ENCODE peak calls at places on chromosomes 16 and 17, in six cellular contexts. C is AG10803, Z is SJSA1, K is sigmoid colon, N is PC-3, S is body of pancreas. E is an unnamed sample.

GRCh38 chr16:21950782-21951521 is 2.2 kb upstream of the UQCRC2 start:
- DNase-seq in C (peak), Z (peak), K (no peak), N (peak), S (peak), E (no peak)

GRCh38 chr17:82837586-82838320 is 2.1 kb downstream of the ZNF750 start:
- DNase-seq in C (no peak), Z (no peak), K (peak), N (no peak), S (no peak), E (no peak)

GRCh38 chr17:77916771-77917481 is 41.6 kb upstream of the TNRC6C start:
- DNase-seq in C (no peak), Z (no peak), K (peak), N (no peak), S (no peak), E (no peak)

GRCh38 chr16:3949946-3950342 is 69.4 kb upstream of the CREBBP start:
- DNase-seq in C (peak), Z (no peak), K (no peak), N (no peak), S (no peak), E (no peak)

GRCh38 chr16:67542464-67542863 is 13.8 kb downstream of the RIPOR1 start:
- DNase-seq in C (peak), Z (no peak), K (peak), N (peak), S (peak), E (no peak)

GRCh38 chr16:51048544-51048943 is 102.5 kb downstream of the SALL1 start:
- DNase-seq in C (peak), Z (no peak), K (no peak), N (no peak), S (no peak), E (no peak)

GRCh38 chr17:36994438-36994837 is 45.7 kb downstream of the AATF start:
- DNase-seq in C (peak), Z (peak), K (no peak), N (no peak), S (no peak), E (no peak)

GRCh38 chr17:66724581-66725341 is 110.2 kb upstream of the CACNG5 start:
- DNase-seq in C (peak), Z (no peak), K (peak), N (peak), S (peak), E (no peak)

GRCh38 chr16:87780385-87780989 is 14.7 kb upstream of the KLHDC4 start:
- DNase-seq in C (peak), Z (no peak), K (no peak), N (no peak), S (peak), E (no peak)

GRCh38 chr16:21159281-21159951 is 942 bp downstream of the LDAF1 start:
- DNase-seq in C (no peak), Z (no peak), K (peak), N (peak), S (peak), E (no peak)

GRCh38 chr17:32267690-32268205 is 2.1 kb downstream of the RHBDL3 start:
- DNase-seq in C (no peak), Z (no peak), K (no peak), N (no peak), S (peak), E (no peak)

GRCh38 chr16:58459344-58460218 is 40.4 kb upstream of the NDRG4 start:
- DNase-seq in C (no peak), Z (no peak), K (no peak), N (peak), S (peak), E (no peak)

GRCh38 chr17:30990458-30990857 is 19.6 kb downstream of the RNF135 start:
- DNase-seq in C (no peak), Z (no peak), K (no peak), N (no peak), S (no peak), E (no peak)

GRCh38 chr17:73261952-73262675 is 434 bp upstream of the CPSF4L start:
- DNase-seq in C (no peak), Z (peak), K (peak), N (no peak), S (peak), E (no peak)

GRCh38 chr16:7025616-7026190 is 306.9 kb upstream of the RBFOX1 start:
- DNase-seq in C (no peak), Z (no peak), K (peak), N (peak), S (peak), E (no peak)

GRCh38 chr17:29021251-29021650 is 15.4 kb upstream of the SEZ6 start:
- DNase-seq in C (no peak), Z (no peak), K (no peak), N (no peak), S (no peak), E (no peak)

GRCh38 chr17:49817993-49818392 is 29.5 kb downstream of the KAT7 start:
- DNase-seq in C (no peak), Z (no peak), K (no peak), N (no peak), S (no peak), E (no peak)

GRCh38 chr16:31246296-31246695 is 13.5 kb upstream of the ITGAM start:
- DNase-seq in C (no peak), Z (no peak), K (no peak), N (no peak), S (no peak), E (no peak)

GRCh38 chr16:84687715-84688114 is 12.1 kb upstream of the USP10 start:
- DNase-seq in C (peak), Z (peak), K (peak), N (peak), S (no peak), E (no peak)

GRCh38 chr16:102060-102855 is 24.2 kb downstream of the MPG start:
- DNase-seq in C (no peak), Z (no peak), K (peak), N (no peak), S (peak), E (no peak)

GRCh38 chr17:44539664-44540063 is 17.6 kb upstream of the FZD2 start:
- DNase-seq in C (no peak), Z (no peak), K (no peak), N (no peak), S (no peak), E (no peak)

GRCh38 chr17:50501054-50501453 is 7.2 kb upstream of the MYCBPAP start:
- DNase-seq in C (no peak), Z (no peak), K (no peak), N (peak), S (peak), E (no peak)

GRCh38 chr16:68377667-68378420 is 67.0 kb downstream of the PRMT7 start:
- DNase-seq in C (no peak), Z (no peak), K (no peak), N (no peak), S (peak), E (no peak)

GRCh38 chr17:81419886-81420768 is 24.9 kb downstream of the BAHCC1 start:
- DNase-seq in C (peak), Z (peak), K (peak), N (no peak), S (no peak), E (no peak)
- H3K4me3 ChIP-seq in C (peak), Z (peak), K (peak), N (peak), S (no peak), E (peak)

GRCh38 chr17:12928736-12929135 is 89.1 kb downstream of the ELAC2 start:
- DNase-seq in C (peak), Z (no peak), K (no peak), N (peak), S (no peak), E (no peak)

GRCh38 chr17:12924614-12925013 is 93.2 kb downstream of the ELAC2 start:
- DNase-seq in C (no peak), Z (no peak), K (no peak), N (no peak), S (no peak), E (no peak)

GRCh38 chr17:12922120-12922519 is 95.7 kb downstream of the ELAC2 start:
- DNase-seq in C (no peak), Z (no peak), K (no peak), N (no peak), S (no peak), E (no peak)

GRCh38 chr17:12927001-12927400 is 90.8 kb downstream of the ELAC2 start:
- DNase-seq in C (no peak), Z (no peak), K (no peak), N (no peak), S (no peak), E (no peak)

GRCh38 chr17:12927541-12928425 is 90.0 kb downstream of the ELAC2 start:
- DNase-seq in C (peak), Z (no peak), K (no peak), N (no peak), S (no peak), E (no peak)
- H3K4me3 ChIP-seq in C (no peak), Z (no peak), K (no peak), N (no peak), S (no peak), E (no peak)

GRCh38 chr16:19767497-19767896 is 49.4 kb downstream of the IQCK start:
- DNase-seq in C (no peak), Z (no peak), K (no peak), N (no peak), S (no peak), E (no peak)

GRCh38 chr16:19766988-19767387 is 48.9 kb downstream of the IQCK start:
- DNase-seq in C (no peak), Z (no peak), K (no peak), N (no peak), S (no peak), E (no peak)

GRCh38 chr16:19771040-19771439 is 53.0 kb downstream of the IQCK start:
- DNase-seq in C (no peak), Z (no peak), K (no peak), N (no peak), S (no peak), E (no peak)

GRCh38 chr16:19771796-19772195 is 53.7 kb downstream of the IQCK start:
- DNase-seq in C (no peak), Z (no peak), K (no peak), N (no peak), S (no peak), E (no peak)

DNA sequence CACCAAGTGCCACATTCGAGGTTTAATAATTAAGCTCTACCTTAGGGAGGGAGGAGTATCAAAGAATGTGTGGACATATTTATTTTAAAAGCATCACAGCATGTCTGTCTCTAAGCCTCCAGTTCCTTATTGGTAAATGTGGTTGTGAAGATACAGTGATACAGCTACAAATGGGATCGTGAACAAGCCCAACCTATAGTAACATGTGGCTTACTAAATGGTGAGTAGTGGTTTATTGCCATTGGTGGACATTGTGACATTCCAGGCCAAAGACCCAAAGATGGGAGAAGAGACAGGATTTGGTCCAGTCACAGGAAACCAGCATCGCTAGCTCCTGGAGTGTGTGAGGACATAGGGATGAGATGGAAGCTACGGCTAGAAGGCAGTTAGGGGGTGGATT is 51.2 kb downstream of the IQCK start:
- DNase-seq in C (no peak), Z (no peak), K (no peak), N (no peak), S (no peak), E (no peak)
- H3K4me3 ChIP-seq in C (no peak), Z (no peak), K (no peak), N (no peak), S (no peak), E (no peak)

DNA sequence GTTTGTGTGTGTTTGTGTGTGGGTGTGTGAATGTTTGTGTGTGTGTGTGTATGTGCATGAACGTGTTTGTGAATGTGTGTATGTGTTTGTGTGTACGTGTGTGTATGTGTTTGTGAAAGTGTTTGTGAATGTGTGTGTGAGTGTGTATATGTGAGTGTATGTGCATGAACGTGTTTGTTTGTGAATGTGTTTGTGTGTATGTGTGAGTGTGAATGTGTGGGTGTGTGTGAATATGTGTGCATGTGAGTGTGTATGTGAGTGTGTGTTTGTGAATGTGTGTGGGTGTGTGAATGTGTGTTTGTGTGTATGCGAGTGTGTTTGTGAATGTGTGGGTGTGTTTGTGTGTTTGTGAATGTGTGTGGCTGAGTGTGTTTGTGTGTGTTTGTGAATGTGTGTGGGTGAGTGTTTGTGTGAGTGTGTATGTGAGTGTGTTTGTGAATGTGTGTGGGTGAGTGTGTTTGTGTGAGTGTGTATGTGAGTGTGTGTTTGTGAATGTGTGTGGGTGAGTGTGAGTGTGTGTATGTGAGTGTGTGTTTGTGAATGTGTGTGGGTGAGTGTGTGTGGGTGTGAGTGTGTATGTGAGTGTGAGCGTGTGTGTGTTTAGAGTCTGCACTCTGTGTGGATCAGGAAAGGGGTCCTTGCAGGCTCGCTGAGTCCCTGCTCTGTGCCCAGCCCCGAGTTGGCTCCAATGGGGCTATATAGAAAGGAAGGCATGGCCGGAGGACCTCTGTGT is 890 bp upstream of the CD300A start:
- DNase-seq in C (no peak), Z (no peak), K (no peak), N (no peak), S (no peak), E (no peak)
- H3K4me3 ChIP-seq in C (no peak), Z (no peak), K (no peak), N (no peak), S (no peak), E (no peak)

GRCh38 chr17:78974635-78975591 is 4.8 kb downstream of the LGALS3BP start:
- DNase-seq in C (peak), Z (no peak), K (peak), N (peak), S (peak), E (peak)

GRCh38 chr17:78977992-78978973 is 1.4 kb downstream of the LGALS3BP start:
- DNase-seq in C (no peak), Z (no peak), K (no peak), N (no peak), S (peak), E (no peak)

GRCh38 chr17:78977681-78977943 is 2.1 kb downstream of the LGALS3BP start:
- DNase-seq in C (no peak), Z (no peak), K (no peak), N (no peak), S (no peak), E (no peak)

GRCh38 chr17:78979780-78980623 is at the start of gene LGALS3BP:
- DNase-seq in C (peak), Z (peak), K (peak), N (peak), S (peak), E (peak)

GRCh38 chr17:78976907-78977680 is 2.6 kb downstream of the LGALS3BP start:
- DNase-seq in C (no peak), Z (no peak), K (no peak), N (no peak), S (no peak), E (no peak)
- H3K4me3 ChIP-seq in C (no peak), Z (no peak), K (no peak), N (no peak), S (no peak), E (no peak)

DNA sequence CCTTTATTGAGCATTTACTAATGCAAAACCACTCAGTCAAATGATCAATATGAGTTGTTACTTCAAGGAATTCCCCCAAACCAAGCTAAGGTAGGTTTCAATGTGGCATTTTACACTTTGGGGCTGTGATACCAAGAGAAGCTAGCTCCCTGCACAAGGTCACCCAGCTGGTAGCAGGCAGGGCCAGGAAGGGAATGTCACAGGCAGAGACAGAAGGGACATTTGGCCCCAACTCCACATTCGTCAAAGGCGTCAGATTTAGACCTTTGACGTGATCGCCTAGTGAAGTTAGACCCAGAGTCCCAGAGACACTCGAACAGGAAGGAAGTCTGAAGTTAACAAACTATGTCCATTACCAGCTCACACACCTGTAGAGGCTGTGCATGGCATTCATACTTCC is 5.5 kb upstream of the SMG1 start:
- DNase-seq in C (no peak), Z (no peak), K (no peak), N (no peak), S (peak), E (no peak)
- H3K4me3 ChIP-seq in C (no peak), Z (no peak), K (no peak), N (no peak), S (no peak), E (no peak)

GRCh38 chr17:48530208-48530886 is 464 bp downstream of the HOXB1 start:
- DNase-seq in C (no peak), Z (no peak), K (no peak), N (no peak), S (no peak), E (no peak)

GRCh38 chr17:48532261-48532660 is 1.4 kb upstream of the HOXB1 start:
- DNase-seq in C (no peak), Z (no peak), K (no peak), N (no peak), S (no peak), E (no peak)

GRCh38 chr17:48528153-48528912 is 2.5 kb downstream of the HOXB1 start:
- DNase-seq in C (no peak), Z (no peak), K (no peak), N (no peak), S (no peak), E (no peak)

GRCh38 chr17:48529191-48529979 is 1.4 kb downstream of the HOXB1 start:
- DNase-seq in C (no peak), Z (no peak), K (no peak), N (no peak), S (no peak), E (no peak)

DNA sequence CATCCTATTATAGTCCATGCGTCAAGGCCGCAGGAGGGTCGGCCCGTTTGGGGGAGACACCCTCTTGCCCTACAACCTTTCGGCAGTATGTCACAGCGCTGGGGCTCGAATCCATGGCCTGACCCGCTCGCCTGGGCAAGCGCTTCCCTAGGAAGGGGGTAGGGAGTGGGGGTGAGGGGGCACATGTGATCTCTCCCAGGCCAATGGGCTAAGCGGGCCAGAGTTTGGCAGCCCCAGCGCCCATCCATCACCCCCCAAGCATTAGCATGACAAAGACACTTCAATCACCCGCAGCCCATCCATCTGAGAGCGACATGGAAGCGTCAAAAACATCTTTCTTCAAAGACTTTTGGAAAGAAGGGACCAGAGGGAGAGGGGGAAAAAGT is at the start of gene HOXB1:
- DNase-seq in C (no peak), Z (no peak), K (no peak), N (no peak), S (no peak), E (no peak)
- H3K4me3 ChIP-seq in C (no peak), Z (no peak), K (no peak), N (no peak), S (no peak), E (no peak)

DNA sequence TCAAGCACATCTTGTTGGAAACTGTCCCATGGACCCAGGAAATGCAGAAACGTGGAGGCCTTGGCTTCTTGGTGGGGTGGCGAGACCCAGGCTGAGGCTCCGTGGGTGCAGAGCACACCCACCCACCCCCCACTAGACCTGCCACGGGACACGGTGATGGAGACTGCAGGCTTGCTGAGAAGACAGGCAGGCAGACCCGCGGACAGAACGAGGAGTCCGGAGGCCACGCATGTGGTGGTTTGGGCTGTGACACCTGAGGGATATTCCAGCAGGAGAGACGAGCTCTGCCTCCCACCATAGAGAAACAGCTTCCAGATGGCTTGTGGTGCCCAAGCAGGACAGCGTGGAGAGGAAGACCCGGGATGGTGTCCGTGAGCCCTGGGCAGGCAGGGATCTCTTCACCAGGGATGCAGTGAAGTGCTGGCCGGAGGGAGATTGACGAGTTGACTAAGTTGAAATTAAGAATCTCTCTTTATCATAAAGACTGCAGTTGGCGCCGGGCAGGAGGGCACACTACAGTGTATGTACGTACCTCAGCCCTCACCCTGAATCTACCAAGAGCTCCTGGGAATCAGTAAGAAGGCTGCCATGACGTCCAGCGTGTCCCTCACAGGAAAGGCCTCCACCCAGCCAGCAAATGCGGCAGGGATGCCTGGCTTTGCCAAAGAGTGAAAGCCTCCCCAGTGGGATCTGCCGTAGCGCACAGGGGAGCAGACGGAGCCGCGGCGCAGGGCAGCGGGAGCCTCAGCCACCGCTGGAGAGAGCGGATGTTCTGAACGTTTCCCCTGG is 8.2 kb downstream of the UBE2I start:
- DNase-seq in C (no peak), Z (no peak), K (no peak), N (no peak), S (no peak), E (no peak)
- H3K4me3 ChIP-seq in C (no peak), Z (no peak), K (no peak), N (no peak), S (no peak), E (no peak)

GRCh38 chr17:63701477-63702222 is 1.7 kb upstream of the LIMD2 start:
- DNase-seq in C (no peak), Z (no peak), K (no peak), N (no peak), S (no peak), E (no peak)
- H3K4me3 ChIP-seq in C (no peak), Z (no peak), K (peak), N (no peak), S (no peak), E (peak)

E was measured in HFF-Myc.